ENCODE peak calls at places on chromosomes 13 and 19, in five cellular contexts. One of them, this sample, is unnamed.

GRCh38 chr13:111789420-111789819 is 277.5 kb upstream of the SOX1 start:
- DNase-seq in stomach: no peak
- DNase-seq in SK-N-SH: no peak
- DNase-seq in neural crest cell: no peak
- DNase-seq in progenitor cell of endocrine pancreas: no peak
- DNase-seq in this sample: peak; percentile 71

GRCh38 chr13:87999791-88000190 is 328.6 kb downstream of the SLITRK5 start:
- DNase-seq in stomach: no peak
- DNase-seq in progenitor cell of endocrine pancreas: no peak
- DNase-seq in SK-N-SH: no peak
- DNase-seq in neural crest cell: no peak
- DNase-seq in this sample: no peak

GRCh38 chr19:2887391-2887914 is 13.3 kb upstream of the ZNF57 start:
- DNase-seq in neural crest cell: no peak
- DNase-seq in progenitor cell of endocrine pancreas: no peak
- DNase-seq in SK-N-SH: peak; percentile 78
- DNase-seq in stomach: no peak
- DNase-seq in this sample: no peak

GRCh38 chr19:12969292-12969988 is at the start of gene DAND5:
- DNase-seq in neural crest cell: no peak
- DNase-seq in stomach: peak; percentile 65
- DNase-seq in progenitor cell of endocrine pancreas: no peak
- DNase-seq in SK-N-SH: peak; percentile 84
- DNase-seq in this sample: no peak

GRCh38 chr13:49098771-49099512 is 121.2 kb upstream of the MLNR start:
- DNase-seq in stomach: no peak
- DNase-seq in progenitor cell of endocrine pancreas: no peak
- DNase-seq in neural crest cell: no peak
- DNase-seq in SK-N-SH: peak; percentile 9
- DNase-seq in this sample: no peak

GRCh38 chr13:40993119-40993518 is 26.0 kb downstream of the ELF1 start:
- DNase-seq in progenitor cell of endocrine pancreas: no peak
- DNase-seq in SK-N-SH: no peak
- DNase-seq in stomach: no peak
- DNase-seq in neural crest cell: no peak
- DNase-seq in this sample: no peak

GRCh38 chr13:77176350-77176749 is 149.4 kb upstream of the FBXL3 start:
- DNase-seq in stomach: no peak
- DNase-seq in SK-N-SH: no peak
- DNase-seq in progenitor cell of endocrine pancreas: no peak
- DNase-seq in neural crest cell: no peak
- DNase-seq in this sample: no peak

GRCh38 chr13:49517461-49517860 is 21.7 kb downstream of the PHF11 start:
- DNase-seq in neural crest cell: peak; percentile 9
- DNase-seq in SK-N-SH: no peak
- DNase-seq in progenitor cell of endocrine pancreas: no peak
- DNase-seq in stomach: no peak
- DNase-seq in this sample: no peak

GRCh38 chr19:31127132-31127967 is 221.9 kb downstream of the TSHZ3 start:
- DNase-seq in stomach: no peak
- DNase-seq in neural crest cell: no peak
- DNase-seq in progenitor cell of endocrine pancreas: no peak
- DNase-seq in SK-N-SH: no peak
- DNase-seq in this sample: peak; percentile 88

GRCh38 chr19:33215438-33216197 is 10.0 kb downstream of the SLC7A10 start:
- DNase-seq in SK-N-SH: peak; percentile 20
- DNase-seq in stomach: no peak
- DNase-seq in neural crest cell: no peak
- DNase-seq in progenitor cell of endocrine pancreas: no peak
- DNase-seq in this sample: no peak

GRCh38 chr19:43636121-43636683 is 3.4 kb downstream of the CADM4 start:
- DNase-seq in neural crest cell: no peak
- DNase-seq in progenitor cell of endocrine pancreas: no peak
- DNase-seq in stomach: no peak
- DNase-seq in SK-N-SH: no peak
- DNase-seq in this sample: no peak

GRCh38 chr13:51849145-51850101 is 4.4 kb upstream of the TMEM272 start:
- DNase-seq in SK-N-SH: peak; percentile 74
- DNase-seq in neural crest cell: peak; percentile 47
- DNase-seq in progenitor cell of endocrine pancreas: no peak
- DNase-seq in stomach: no peak
- DNase-seq in this sample: no peak

GRCh38 chr13:109309625-109310363 is 476.6 kb downstream of the IRS2 start:
- DNase-seq in stomach: peak; percentile 43
- DNase-seq in progenitor cell of endocrine pancreas: no peak
- DNase-seq in neural crest cell: no peak
- DNase-seq in SK-N-SH: no peak
- DNase-seq in this sample: no peak

GRCh38 chr19:13152854-13153626 is 2.8 kb downstream of the IER2 start:
- DNase-seq in neural crest cell: peak; percentile 99
- DNase-seq in progenitor cell of endocrine pancreas: peak; percentile 96
- DNase-seq in SK-N-SH: peak; percentile 92
- DNase-seq in stomach: peak; percentile 97
- DNase-seq in this sample: peak; percentile 98

GRCh38 chr19:1470864-1471513 is 8.0 kb downstream of the C19orf25 start:
- DNase-seq in neural crest cell: no peak
- DNase-seq in progenitor cell of endocrine pancreas: no peak
- DNase-seq in SK-N-SH: no peak
- DNase-seq in stomach: no peak
- DNase-seq in this sample: no peak

GRCh38 chr13:29384466-29384865 is 211.0 kb downstream of the SLC7A1 start:
- DNase-seq in progenitor cell of endocrine pancreas: no peak
- DNase-seq in SK-N-SH: peak; percentile 64
- DNase-seq in neural crest cell: no peak
- DNase-seq in stomach: no peak
- DNase-seq in this sample: no peak

DNA sequence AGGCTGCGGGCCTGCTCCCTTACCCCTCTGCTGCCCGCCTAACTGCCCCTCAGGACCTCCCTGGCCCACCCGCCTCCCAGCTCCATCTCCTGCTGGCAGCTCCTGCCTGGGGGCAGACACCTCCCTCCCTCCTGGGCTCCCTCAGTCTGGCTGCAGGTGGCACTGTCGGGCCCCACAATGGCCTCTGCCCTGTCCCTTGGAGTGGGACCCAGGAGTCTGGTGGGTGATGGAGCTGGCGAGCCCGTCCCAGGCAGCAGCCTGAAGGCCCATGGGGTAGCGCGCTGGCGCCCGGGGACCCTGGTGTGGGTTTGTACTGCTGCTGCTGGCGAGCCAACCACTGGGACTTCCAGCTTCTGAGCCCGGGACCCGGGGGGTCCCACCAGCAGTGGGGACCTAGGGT is 83.6 kb downstream of the KDM4B start:
- DNase-seq in neural crest cell: no peak
- DNase-seq in progenitor cell of endocrine pancreas: no peak
- DNase-seq in SK-N-SH: peak; percentile 69
- DNase-seq in stomach: no peak
- DNase-seq in this sample: no peak
- TF ChIP-seq CTCF in neural crest cell: no peak
- TF ChIP-seq CTCF in progenitor cell of endocrine pancreas: peak; percentile 26
- TF ChIP-seq CTCF in SK-N-SH: peak; percentile 14
- TF ChIP-seq CTCF in stomach: no peak
- TF ChIP-seq CTCF in this sample: peak; percentile 7

GRCh38 chr19:41264581-41265375 is 606 bp downstream of the HNRNPUL1 start:
- DNase-seq in progenitor cell of endocrine pancreas: peak; percentile 27
- DNase-seq in stomach: peak; percentile 43
- DNase-seq in neural crest cell: peak; percentile 39
- DNase-seq in SK-N-SH: peak; percentile 67
- DNase-seq in this sample: no peak
- TF ChIP-seq CTCF in progenitor cell of endocrine pancreas: no peak
- TF ChIP-seq CTCF in stomach: no peak
- TF ChIP-seq CTCF in neural crest cell: no peak
- TF ChIP-seq CTCF in SK-N-SH: no peak
- TF ChIP-seq CTCF in this sample: no peak

DNA sequence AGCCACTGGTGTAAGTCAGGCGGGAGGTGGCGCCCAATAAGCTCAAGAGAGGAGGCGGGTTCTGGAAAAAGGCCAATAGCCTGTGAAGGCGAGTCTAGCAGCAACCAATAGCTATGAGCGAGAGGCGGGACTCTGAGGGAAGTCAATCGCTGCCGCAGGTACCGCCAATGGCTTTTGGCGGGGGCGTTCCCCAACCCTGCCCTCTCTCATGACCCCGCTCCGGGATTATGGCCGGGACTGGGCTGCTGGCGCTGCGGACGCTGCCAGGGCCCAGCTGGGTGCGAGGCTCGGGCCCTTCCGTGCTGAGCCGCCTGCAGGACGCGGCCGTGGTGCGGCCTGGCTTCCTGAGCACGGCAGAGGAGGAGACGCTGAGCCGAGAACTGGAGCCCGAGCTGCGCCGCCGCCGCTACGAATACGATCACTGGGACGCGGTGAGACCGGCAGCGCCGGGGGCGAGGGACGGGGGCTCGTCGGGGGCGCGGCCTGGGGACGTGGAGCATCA is at the start of gene ALKBH7:
- DNase-seq in progenitor cell of endocrine pancreas: peak; percentile 91
- DNase-seq in SK-N-SH: peak; percentile 90
- DNase-seq in neural crest cell: peak; percentile 89
- DNase-seq in stomach: peak; percentile 99
- DNase-seq in this sample: peak; percentile 99
- TF ChIP-seq CTCF in progenitor cell of endocrine pancreas: no peak
- TF ChIP-seq CTCF in SK-N-SH: no peak
- TF ChIP-seq CTCF in neural crest cell: no peak
- TF ChIP-seq CTCF in stomach: no peak
- TF ChIP-seq CTCF in this sample: no peak

GRCh38 chr13:103238441-103238840 is 172.2 kb upstream of the SLC10A2 start:
- DNase-seq in progenitor cell of endocrine pancreas: no peak
- DNase-seq in SK-N-SH: no peak
- DNase-seq in neural crest cell: no peak
- DNase-seq in stomach: no peak
- DNase-seq in this sample: no peak

DNA sequence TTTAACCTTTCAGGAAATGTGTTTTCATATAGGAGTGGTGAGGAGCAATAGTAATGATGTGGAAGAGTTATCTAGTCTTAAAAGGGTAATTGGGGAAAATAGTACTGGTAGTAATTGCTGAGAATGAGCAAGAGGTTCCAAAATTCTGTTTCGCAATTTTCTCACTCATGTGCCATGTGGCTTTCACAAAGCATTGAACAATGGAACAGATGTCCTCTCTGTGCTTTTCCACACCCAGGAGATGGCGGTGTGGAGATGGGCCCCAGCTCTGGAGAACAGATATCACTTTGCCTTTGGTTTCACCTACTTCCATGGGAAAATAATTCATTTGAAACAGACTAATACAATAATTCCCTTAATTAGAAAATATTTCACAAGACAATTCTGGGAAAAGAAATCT is 170.0 kb upstream of the SLC10A2 start:
- DNase-seq in progenitor cell of endocrine pancreas: no peak
- DNase-seq in neural crest cell: no peak
- DNase-seq in stomach: no peak
- DNase-seq in SK-N-SH: no peak
- DNase-seq in this sample: no peak
- TF ChIP-seq CTCF in progenitor cell of endocrine pancreas: no peak
- TF ChIP-seq CTCF in neural crest cell: no peak
- TF ChIP-seq CTCF in stomach: no peak
- TF ChIP-seq CTCF in SK-N-SH: no peak
- TF ChIP-seq CTCF in this sample: peak; percentile 16

DNA sequence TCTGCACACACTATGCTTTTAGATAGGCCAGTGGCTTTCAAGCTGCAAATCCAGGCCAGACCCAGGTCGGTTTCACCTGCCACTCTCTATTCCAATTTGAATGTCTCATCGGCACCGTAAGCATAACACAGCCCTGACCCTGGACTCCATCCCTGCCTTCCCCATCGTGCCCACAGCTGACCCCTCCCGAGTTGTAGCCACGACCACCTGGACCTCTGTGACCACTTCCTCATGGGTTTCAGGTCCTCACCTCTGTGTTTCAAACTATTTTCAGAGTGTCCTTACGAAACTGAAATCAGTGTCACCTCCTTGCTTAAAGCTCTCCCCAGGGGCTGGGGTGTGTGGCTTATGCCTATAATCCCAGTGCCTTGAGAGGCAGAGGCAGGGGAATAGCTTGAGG is 9.0 kb upstream of the HSH2D start:
- DNase-seq in progenitor cell of endocrine pancreas: no peak
- DNase-seq in SK-N-SH: no peak
- DNase-seq in stomach: no peak
- DNase-seq in neural crest cell: no peak
- DNase-seq in this sample: no peak
- TF ChIP-seq CTCF in progenitor cell of endocrine pancreas: no peak
- TF ChIP-seq CTCF in SK-N-SH: no peak
- TF ChIP-seq CTCF in stomach: no peak
- TF ChIP-seq CTCF in neural crest cell: no peak
- TF ChIP-seq CTCF in this sample: no peak

DNA sequence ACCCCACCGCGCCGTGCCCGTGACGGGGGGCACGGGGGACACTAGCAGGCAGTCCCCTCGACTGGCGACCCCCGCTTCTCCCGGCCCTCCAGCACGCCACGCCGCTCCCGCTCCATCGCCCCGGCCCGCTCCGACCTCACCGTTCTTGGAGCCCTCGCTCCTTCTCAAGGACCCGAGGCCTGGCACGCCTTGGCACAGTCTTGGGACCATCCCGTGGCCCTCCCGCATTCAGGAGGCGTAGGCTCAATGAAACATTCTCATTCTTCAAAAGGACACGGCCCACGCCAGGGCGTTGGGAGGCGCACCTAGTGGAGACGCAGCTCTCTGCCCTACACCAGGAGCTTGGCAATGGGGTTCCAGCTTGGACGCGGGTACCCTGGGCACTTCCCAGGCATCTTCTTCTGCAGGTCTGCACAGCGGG is 473 bp upstream of the CERS1 start:
- DNase-seq in stomach: no peak
- DNase-seq in SK-N-SH: peak; percentile 62
- DNase-seq in progenitor cell of endocrine pancreas: no peak
- DNase-seq in neural crest cell: no peak
- DNase-seq in this sample: peak; percentile 83
- TF ChIP-seq CTCF in stomach: no peak
- TF ChIP-seq CTCF in SK-N-SH: no peak
- TF ChIP-seq CTCF in progenitor cell of endocrine pancreas: no peak
- TF ChIP-seq CTCF in neural crest cell: no peak
- TF ChIP-seq CTCF in this sample: no peak

GRCh38 chr13:113072370-113072769 is 33.2 kb upstream of the F7 start:
- DNase-seq in progenitor cell of endocrine pancreas: no peak
- DNase-seq in neural crest cell: no peak
- DNase-seq in SK-N-SH: no peak
- DNase-seq in stomach: no peak
- DNase-seq in this sample: no peak

GRCh38 chr13:113073942-113074341 is 31.6 kb upstream of the F7 start:
- DNase-seq in stomach: no peak
- DNase-seq in progenitor cell of endocrine pancreas: no peak
- DNase-seq in neural crest cell: no peak
- DNase-seq in SK-N-SH: no peak
- DNase-seq in this sample: no peak

GRCh38 chr13:113074401-113074800 is 31.2 kb upstream of the F7 start:
- DNase-seq in SK-N-SH: no peak
- DNase-seq in stomach: no peak
- DNase-seq in neural crest cell: no peak
- DNase-seq in progenitor cell of endocrine pancreas: no peak
- DNase-seq in this sample: no peak

GRCh38 chr13:113069861-113070805 is 35.5 kb upstream of the F7 start:
- DNase-seq in SK-N-SH: no peak
- DNase-seq in stomach: no peak
- DNase-seq in progenitor cell of endocrine pancreas: no peak
- DNase-seq in neural crest cell: no peak
- DNase-seq in this sample: no peak

GRCh38 chr13:113070855-113071254 is 34.7 kb upstream of the F7 start:
- DNase-seq in neural crest cell: no peak
- DNase-seq in SK-N-SH: no peak
- DNase-seq in progenitor cell of endocrine pancreas: no peak
- DNase-seq in stomach: no peak
- DNase-seq in this sample: no peak
- TF ChIP-seq CTCF in neural crest cell: no peak
- TF ChIP-seq CTCF in SK-N-SH: no peak
- TF ChIP-seq CTCF in progenitor cell of endocrine pancreas: no peak
- TF ChIP-seq CTCF in stomach: no peak
- TF ChIP-seq CTCF in this sample: no peak